ENCODE peak calls at places on chromosome 22, in eight cellular contexts. J is uterus; N is IMR-90; A is CD4-positive, CD25-positive, alpha-beta regulatory T cell; L is WERI-Rb-1; G is tibial artery; W is ovary; O is bronchial epithelial cell. U is an unnamed sample.

GRCh38 chr22:26466196-26466595 is 17.4 kb downstream of the HPS4 start:
- DNase-seq in J (no peak), N (no peak), A (no peak), L (no peak), G (peak), W (no peak), O (no peak), U (no peak)

GRCh38 chr22:48333323-48333763 is 1494.3 kb downstream of the BRD1 start:
- DNase-seq in J (no peak), N (no peak), A (no peak), L (no peak), G (no peak), W (no peak), O (no peak), U (no peak)

GRCh38 chr22:49228431-49229037 is 599.1 kb downstream of the BRD1 start:
- DNase-seq in J (no peak), N (no peak), A (no peak), L (no peak), G (no peak), W (no peak), O (no peak), U (no peak)

GRCh38 chr22:23696326-23696851 is 5.6 kb downstream of the RGL4 start:
- DNase-seq in J (no peak), N (peak), A (peak), L (no peak), G (no peak), W (no peak), O (no peak), U (no peak)

GRCh38 chr22:39481054-39481453 is 21.0 kb upstream of the MIEF1 start:
- DNase-seq in J (no peak), N (no peak), A (no peak), L (no peak), G (no peak), W (no peak), O (no peak), U (no peak)

GRCh38 chr22:35229865-35230264 is 27.4 kb upstream of the HMGXB4 start:
- DNase-seq in J (no peak), N (no peak), A (no peak), L (peak), G (no peak), W (no peak), O (no peak), U (no peak)

GRCh38 chr22:36435516-36436415 is 45.7 kb downstream of the TXN2 start:
- DNase-seq in J (no peak), N (no peak), A (peak), L (no peak), G (no peak), W (no peak), O (peak), U (no peak)

GRCh38 chr22:37647928-37648327 is 8.5 kb downstream of the SH3BP1 start:
- DNase-seq in J (no peak), N (no peak), A (no peak), L (no peak), G (no peak), W (no peak), O (no peak), U (no peak)

GRCh38 chr22:41826430-41827383 is 6.2 kb upstream of the SREBF2 start:
- DNase-seq in J (no peak), N (no peak), A (no peak), L (no peak), G (no peak), W (no peak), O (no peak), U (no peak)

GRCh38 chr22:47902646-47903180 is 1140.3 kb downstream of the TBC1D22A start:
- DNase-seq in J (no peak), N (no peak), A (no peak), L (no peak), G (no peak), W (no peak), O (no peak), U (no peak)

GRCh38 chr22:49203863-49204598 is 623.6 kb downstream of the BRD1 start:
- DNase-seq in J (no peak), N (no peak), A (no peak), L (peak), G (peak), W (no peak), O (no peak), U (no peak)

GRCh38 chr22:34526681-34527080 is 539.3 kb upstream of the ISX start:
- DNase-seq in J (no peak), N (no peak), A (no peak), L (no peak), G (no peak), W (no peak), O (no peak), U (no peak)

GRCh38 chr22:36409911-36410756 is 22.4 kb upstream of the MYH9 start:
- DNase-seq in J (peak), N (no peak), A (peak), L (no peak), G (peak), W (peak), O (peak), U (no peak)

GRCh38 chr22:50258361-50259292 is 2.9 kb downstream of the MAPK12 start:
- DNase-seq in J (no peak), N (no peak), A (no peak), L (no peak), G (no peak), W (no peak), O (no peak), U (no peak)

DNA sequence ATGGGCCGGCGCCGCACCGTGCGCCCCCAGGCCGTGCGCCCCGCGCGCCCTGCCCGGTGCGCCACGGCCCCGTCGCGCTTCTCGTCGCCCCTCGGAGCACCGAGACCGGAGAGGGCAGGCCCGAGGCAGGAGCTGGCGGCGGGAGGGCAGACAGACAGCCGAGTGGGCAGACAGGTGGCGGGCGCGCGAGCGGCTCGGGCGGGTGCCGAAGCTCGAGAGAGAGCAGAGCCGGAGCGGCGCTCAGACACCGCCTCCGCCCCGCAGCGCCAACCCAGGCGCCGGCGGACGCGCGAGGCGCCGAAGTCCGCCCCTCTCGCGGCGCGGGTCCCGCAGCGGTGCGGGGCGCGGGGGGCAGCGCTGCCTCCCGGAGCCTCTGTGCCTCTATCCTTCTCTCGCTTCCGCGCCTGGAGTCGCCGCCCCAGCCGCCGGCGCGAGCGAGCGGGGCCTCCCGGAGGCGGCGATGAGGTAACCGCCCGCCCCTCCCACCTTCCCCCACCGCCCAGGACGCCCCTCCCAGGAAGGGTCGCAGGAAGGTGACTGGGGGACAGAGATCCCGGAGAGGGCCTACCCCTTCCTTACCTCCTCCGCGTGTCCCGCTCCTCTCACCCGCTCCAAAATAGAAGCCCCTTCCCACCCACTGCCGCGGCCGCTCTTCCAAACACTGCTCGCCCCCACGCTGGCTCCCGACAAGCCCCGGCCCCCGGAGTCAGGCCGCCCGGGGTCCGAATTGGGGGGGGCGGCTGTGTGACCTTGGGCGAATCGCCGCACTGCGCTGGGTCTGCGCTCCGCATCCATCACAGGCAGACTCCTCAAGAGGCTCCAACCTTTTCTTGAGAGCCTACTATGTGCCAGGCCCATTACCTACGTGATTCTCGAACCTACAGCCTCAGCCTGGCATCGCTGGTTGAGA is at the start of gene RASL10A:
- DNase-seq in J (no peak), N (no peak), A (no peak), L (peak), G (peak), W (no peak), O (no peak), U (no peak)
- H3K4me3 ChIP-seq in J (no peak), N (peak), A (no peak), L (peak), G (peak), W (peak), O (no peak), U (peak)

GRCh38 chr22:31637938-31638618 is 23.9 kb downstream of the PISD start:
- DNase-seq in J (no peak), N (no peak), A (no peak), L (no peak), G (no peak), W (no peak), O (peak), U (no peak)

GRCh38 chr22:31635638-31636306 is 26.2 kb downstream of the PISD start:
- DNase-seq in J (no peak), N (no peak), A (no peak), L (no peak), G (no peak), W (no peak), O (no peak), U (no peak)

GRCh38 chr22:31639640-31640039 is 22.4 kb downstream of the PISD start:
- DNase-seq in J (no peak), N (no peak), A (no peak), L (no peak), G (no peak), W (no peak), O (peak), U (no peak)

GRCh38 chr22:31637375-31637937 is 24.6 kb downstream of the PISD start:
- DNase-seq in J (no peak), N (no peak), A (no peak), L (no peak), G (no peak), W (no peak), O (no peak), U (no peak)
- H3K4me3 ChIP-seq in J (no peak), N (no peak), A (no peak), L (no peak), G (peak), W (no peak), O (no peak), U (no peak)

GRCh38 chr22:32417906-32418305 is 5.9 kb upstream of the RTCB start:
- DNase-seq in J (no peak), N (no peak), A (no peak), L (no peak), G (no peak), W (no peak), O (no peak), U (no peak)
- H3K4me3 ChIP-seq in J (no peak), N (no peak), A (no peak), L (no peak), G (no peak), W (no peak), O (no peak), U (no peak)

GRCh38 chr22:46122980-46123693 is 27.2 kb upstream of the PPARA start:
- DNase-seq in J (no peak), N (no peak), A (no peak), L (no peak), G (no peak), W (peak), O (no peak), U (no peak)
- H3K4me3 ChIP-seq in J (no peak), N (no peak), A (no peak), L (no peak), G (no peak), W (no peak), O (no peak), U (no peak)

GRCh38 chr22:22031571-22031970 is 49.0 kb upstream of the TOP3B start:
- DNase-seq in J (no peak), N (no peak), A (no peak), L (no peak), G (no peak), W (no peak), O (no peak), U (no peak)
- H3K4me3 ChIP-seq in J (no peak), N (no peak), A (no peak), L (no peak), G (no peak), W (no peak), O (no peak), U (no peak)

DNA sequence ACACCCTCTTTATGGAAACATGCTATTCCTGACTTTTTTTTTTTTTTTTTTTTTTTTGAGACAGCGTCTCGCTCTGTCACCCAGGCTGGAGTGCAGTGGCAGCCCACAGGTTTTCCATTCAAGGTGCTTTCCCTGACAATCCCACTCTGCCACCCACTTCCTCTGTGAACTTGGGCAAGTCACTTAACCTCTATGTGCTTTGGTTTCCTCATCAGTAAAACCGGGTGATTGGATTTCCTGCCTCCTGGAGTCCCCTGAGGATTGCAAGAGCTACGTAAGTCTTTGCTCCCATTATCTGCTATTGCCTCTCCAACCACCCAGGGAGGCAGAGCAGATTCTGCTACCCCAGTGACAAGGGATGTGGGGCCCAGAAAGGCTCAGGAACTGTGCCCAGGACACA is 54.1 kb downstream of the CELSR1 start:
- DNase-seq in J (no peak), N (no peak), A (no peak), L (no peak), G (no peak), W (no peak), O (no peak), U (no peak)
- H3K4me3 ChIP-seq in J (no peak), N (no peak), A (no peak), L (no peak), G (no peak), W (no peak), O (no peak), U (no peak)

GRCh38 chr22:30305906-30306628 is 16.8 kb upstream of the CASTOR1 start:
- DNase-seq in J (no peak), N (no peak), A (peak), L (no peak), G (no peak), W (no peak), O (peak), U (no peak)
- H3K4me3 ChIP-seq in J (no peak), N (no peak), A (peak), L (no peak), G (no peak), W (no peak), O (no peak), U (no peak)

U was measured in skeletal muscle cell.